ENCODE peak calls at places on chromosomes 13 and 19, in seven cellular contexts. J, G, S, W, O, B and I are unnamed samples. For H3K79me1, the result is how much of the 10 kb centered on the place peaks cover.

GRCh38 chr13:111005364-111005763 is 90.5 kb upstream of the ANKRD10 start:
- DNase-seq in W (peak), S (no peak), O (no peak), G (peak), J (no peak), B (peak), I (peak)

GRCh38 chr19:16062789-16063188 is 13.5 kb upstream of the TPM4 start:
- DNase-seq in J (peak), S (no peak), O (peak), G (no peak), B (peak), W (peak), I (peak)

GRCh38 chr19:10891360-10892108 is 20.2 kb downstream of the CARM1 start:
- DNase-seq in S (no peak), G (no peak), B (peak), J (peak), O (no peak), W (no peak), I (no peak)

GRCh38 chr19:10339380-10339960 is at the start of gene ICAM3:
- DNase-seq in G (no peak), O (peak), B (no peak), S (no peak), W (no peak), J (peak), I (no peak)

GRCh38 chr19:4379383-4380253 is 20.7 kb downstream of the SH3GL1 start:
- DNase-seq in O (no peak), B (peak), J (no peak), S (no peak), W (no peak), G (peak), I (no peak)

GRCh38 chr19:2848625-2849024 is 7.3 kb downstream of the ZNF555 start:
- DNase-seq in G (peak), J (no peak), S (no peak), O (no peak), W (no peak), B (no peak), I (no peak)

GRCh38 chr19:29366757-29367156 is 153.8 kb upstream of the UQCRFS1 start:
- DNase-seq in S (no peak), J (no peak), B (no peak), W (no peak), O (peak), G (no peak), I (no peak)

GRCh38 chr13:63124863-63125262 is 1709.2 kb upstream of the PCDH20 start:
- DNase-seq in J (no peak), O (no peak), G (peak), W (peak), S (no peak), B (peak), I (peak)

GRCh38 chr19:44775676-44776240 is 1.9 kb upstream of the CBLC start:
- DNase-seq in W (no peak), S (no peak), J (no peak), O (no peak), B (peak), G (no peak), I (no peak)

GRCh38 chr19:34041922-34042521 is 130.3 kb upstream of the LSM14A start:
- DNase-seq in W (no peak), J (peak), S (peak), B (peak), O (peak), G (peak), I (peak)

GRCh38 chr13:26050568-26051230 is 1.1 kb downstream of the SHISA2 start:
- DNase-seq in G (no peak), W (peak), J (peak), O (peak), S (peak), B (peak), I (peak)

GRCh38 chr19:35313614-35314013 is 15.4 kb upstream of the CD22 start:
- DNase-seq in O (no peak), G (no peak), B (no peak), J (no peak), S (no peak), W (no peak), I (no peak)

GRCh38 chr13:94325148-94325528 is 154.3 kb downstream of the DCT start:
- DNase-seq in O (no peak), J (no peak), B (no peak), W (peak), G (no peak), S (no peak), I (no peak)

GRCh38 chr19:15640294-15640903 is at the start of gene CYP4F3:
- DNase-seq in G (no peak), W (no peak), S (no peak), B (no peak), J (no peak), O (no peak), I (no peak)

GRCh38 chr13:38213307-38213706 is 136.3 kb upstream of the UFM1 start:
- DNase-seq in G (no peak), J (no peak), W (no peak), O (no peak), S (no peak), B (no peak), I (no peak)

GRCh38 chr13:59061621-59062020 is 1102.1 kb downstream of the DIAPH3 start:
- DNase-seq in W (no peak), S (no peak), J (no peak), G (no peak), B (no peak), O (no peak), I (no peak)

GRCh38 chr19:8481191-8481590 is 21.2 kb downstream of the PRAM1 start:
- DNase-seq in B (peak), S (no peak), W (no peak), J (no peak), O (no peak), G (no peak), I (no peak)

GRCh38 chr13:104750377-104750776 is 1684.2 kb upstream of the SLC10A2 start:
- DNase-seq in O (no peak), G (no peak), B (peak), S (no peak), J (no peak), W (peak), I (peak)

GRCh38 chr19:58572026-58572817 is 913 bp downstream of the MZF1 start:
- DNase-seq in W (no peak), J (no peak), O (no peak), G (no peak), S (no peak), B (no peak), I (no peak)

GRCh38 chr19:29596885-29597525 is 9.1 kb upstream of the POP4 start:
- DNase-seq in O (no peak), J (no peak), W (peak), B (peak), G (peak), S (peak), I (peak)

GRCh38 chr19:40225440-40226305 is 816 bp downstream of the CCNP start:
- DNase-seq in B (no peak), W (no peak), O (no peak), J (no peak), S (no peak), G (peak), I (no peak)

GRCh38 chr19:43675269-43675879 is 5.4 kb upstream of the PLAUR start:
- DNase-seq in B (peak), J (no peak), W (peak), G (peak), O (no peak), S (no peak), I (no peak)

GRCh38 chr13:39385621-39386231 is 217.3 kb downstream of the LHFPL6 start:
- DNase-seq in J (peak), S (peak), W (no peak), O (no peak), G (peak), B (no peak), I (peak)

GRCh38 chr19:35756373-35757230 is at the start of gene HSPB6:
- DNase-seq in W (peak), J (peak), O (no peak), S (no peak), B (no peak), G (peak), I (peak)

GRCh38 chr19:45075215-45076028 is 856 bp downstream of the ZNF296 start:
- DNase-seq in S (no peak), W (no peak), O (peak), J (peak), B (peak), G (no peak), I (peak)

GRCh38 chr19:40279120-40279551 is 6.0 kb downstream of the AKT2 start:
- DNase-seq in G (peak), W (peak), S (no peak), O (no peak), B (no peak), J (no peak), I (no peak)

GRCh38 chr13:24165746-24166145 is 5.2 kb downstream of the SPATA13 start:
- DNase-seq in G (peak), B (no peak), W (peak), O (no peak), J (no peak), S (no peak), I (no peak)

GRCh38 chr13:40013554-40013953 is 358.1 kb downstream of the COG6 start:
- DNase-seq in S (no peak), O (no peak), J (no peak), W (no peak), B (no peak), G (no peak), I (no peak)

GRCh38 chr19:13017306-13018036 is 22.2 kb downstream of the NFIX start:
- DNase-seq in W (no peak), O (peak), G (no peak), S (no peak), J (peak), B (no peak), I (peak)

GRCh38 chr13:113963376-113963775 is 10.5 kb downstream of the C13orf46 start:
- DNase-seq in G (no peak), S (no peak), B (no peak), O (no peak), J (no peak), W (no peak), I (no peak)

GRCh38 chr13:112903606-112904195 is 65.3 kb upstream of the MCF2L start:
- DNase-seq in J (peak), W (no peak), B (no peak), G (no peak), O (no peak), S (no peak), I (no peak)

GRCh38 chr19:42421101-42421500 is 6.1 kb downstream of the LIPE start:
- DNase-seq in J (no peak), S (no peak), O (no peak), W (no peak), B (no peak), G (no peak), I (no peak)

GRCh38 chr13:51523082-51523518 is 61.2 kb upstream of the WDFY2 start:
- DNase-seq in W (peak), J (no peak), B (peak), S (no peak), G (peak), O (no peak), I (peak)

GRCh38 chr13:28129911-28130693 is 8.2 kb upstream of the PAN3 start:
- DNase-seq in J (no peak), W (peak), G (peak), O (no peak), B (no peak), S (no peak), I (no peak)
- H3K79me1 ChIP-seq in J (under half), W (under half), G (under half), O (under half), B (under half), S (under half), I (under half)

GRCh38 chr19:54600228-54600627 is 6.8 kb downstream of the LILRA1 start:
- DNase-seq in S (no peak), W (no peak), G (no peak), O (no peak), J (no peak), B (no peak), I (no peak)
- H2BK120ac ChIP-seq in S (no peak), W (no peak), G (no peak), O (no peak), J (no peak), B (no peak), I (no peak)

DNA sequence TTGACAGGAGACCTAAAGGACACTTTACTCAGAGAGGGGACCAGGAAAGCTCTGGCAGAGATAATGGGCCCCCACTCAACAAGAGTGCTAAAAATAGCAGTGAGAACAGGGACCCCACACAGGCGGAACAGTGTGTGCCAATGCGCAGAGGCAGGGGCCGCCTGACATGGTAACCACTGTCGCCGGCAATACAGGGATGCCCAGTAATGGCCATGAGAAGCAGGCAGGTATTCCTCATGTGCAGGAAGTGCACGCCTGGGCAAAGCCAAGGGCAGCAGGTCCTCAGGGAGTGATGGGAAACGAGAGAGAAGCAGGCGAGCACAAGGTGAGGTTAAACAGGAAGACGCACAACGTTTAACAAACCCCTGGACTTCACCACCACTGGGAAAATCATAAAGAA is 757.1 kb downstream of the LIG4 start:
- DNase-seq in G (no peak), B (no peak), J (no peak), O (no peak), S (no peak), W (no peak), I (no peak)
- H3K18ac ChIP-seq in G (no peak), B (no peak), J (no peak), O (no peak), S (peak), W (peak), I (no peak)

GRCh38 chr13:98576215-98576945 is 527 bp downstream of the STK24 start:
- DNase-seq in S (peak), J (no peak), G (no peak), W (no peak), B (no peak), O (no peak), I (peak)

GRCh38 chr13:98577823-98578285 is 947 bp upstream of the STK24 start:
- DNase-seq in J (no peak), O (no peak), S (peak), W (no peak), G (no peak), B (no peak), I (no peak)

GRCh38 chr13:98575876-98576214 is 1.1 kb downstream of the STK24 start:
- DNase-seq in G (no peak), O (no peak), B (no peak), S (no peak), J (no peak), W (no peak), I (no peak)

GRCh38 chr13:98576963-98577822 is at the start of gene STK24:
- DNase-seq in O (peak), B (peak), J (peak), W (peak), S (peak), G (peak), I (peak)

DNA sequence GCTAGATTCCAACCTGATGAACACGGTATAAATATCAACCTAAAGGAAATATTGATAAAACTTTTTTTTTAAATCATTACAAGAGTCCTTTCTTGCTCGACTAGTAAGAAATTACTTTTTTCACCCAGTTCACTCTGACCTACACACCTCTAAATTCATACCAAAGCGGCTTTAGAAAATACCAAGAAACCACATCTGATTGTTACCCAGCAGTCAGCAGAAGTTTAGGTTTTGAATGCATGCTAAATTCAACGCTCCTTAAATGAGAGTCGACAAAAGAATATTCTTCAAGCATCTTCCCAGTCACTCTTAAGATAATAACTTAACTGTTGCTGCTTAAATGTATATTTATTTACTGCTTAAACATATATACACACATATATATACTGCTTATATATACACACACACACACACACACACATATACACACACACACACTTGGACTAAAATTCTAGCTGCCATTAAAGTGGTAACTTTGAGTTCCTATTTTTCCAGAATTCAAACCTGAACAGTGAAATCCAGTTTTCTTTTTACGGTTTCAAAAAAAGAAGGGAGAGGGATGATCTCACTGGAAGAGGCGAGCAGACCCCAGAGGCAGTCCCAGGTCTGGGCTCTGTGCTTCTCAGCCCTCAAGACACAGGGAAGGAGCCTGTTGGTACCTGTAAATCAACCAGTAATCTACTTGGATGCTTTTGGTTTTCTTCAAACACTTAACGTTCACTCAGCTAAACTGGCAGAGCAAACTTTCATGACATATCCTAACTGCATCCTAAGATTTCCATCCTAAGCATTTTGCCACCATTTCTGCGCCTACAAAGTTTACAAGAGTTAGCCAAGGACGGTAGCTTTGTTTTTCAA is 1.7 kb downstream of the STK24 start:
- DNase-seq in O (no peak), G (no peak), S (no peak), J (no peak), W (peak), B (no peak), I (peak)
- H3K79me1 ChIP-seq in O (under half), G (under half), S (under half), J (under half), W (under half), B (under half), I (under half)

GRCh38 chr19:32233091-32233490 is 112.3 kb upstream of the ZNF507 start:
- DNase-seq in G (no peak), O (peak), S (no peak), W (no peak), J (no peak), B (no peak), I (no peak)

GRCh38 chr19:32231020-32231419 is 114.4 kb upstream of the ZNF507 start:
- DNase-seq in S (no peak), O (peak), J (no peak), W (no peak), B (no peak), G (no peak), I (no peak)

GRCh38 chr19:32232449-32232848 is 113.0 kb upstream of the ZNF507 start:
- DNase-seq in G (no peak), O (peak), W (no peak), S (no peak), J (no peak), B (no peak), I (no peak)

GRCh38 chr19:32230441-32230840 is 115.0 kb upstream of the ZNF507 start:
- DNase-seq in S (no peak), B (no peak), W (no peak), J (no peak), O (peak), G (no peak), I (no peak)

GRCh38 chr19:32231691-32232090 is 113.7 kb upstream of the ZNF507 start:
- DNase-seq in O (peak), G (no peak), B (no peak), J (no peak), S (no peak), W (no peak), I (no peak)
- H2BK120ac ChIP-seq in O (no peak), G (no peak), B (no peak), J (no peak), S (no peak), W (no peak), I (no peak)